ENCODE peak calls at places on chromosomes 6 and 20, in six cellular contexts. One of them, this sample, is unnamed.

GRCh38 chr6:160420969-160421556 is 72.9 kb downstream of the SLC22A3 start:
- DNase-seq in uterus: no peak
- DNase-seq in endodermal cell: no peak
- DNase-seq in fibroblast of the aortic adventitia: peak
- DNase-seq in dorsolateral prefrontal cortex: no peak
- DNase-seq in CD8-positive, alpha-beta T cell: no peak
- DNase-seq in this sample: peak

GRCh38 chr20:52747736-52748135 is 224.4 kb upstream of the TSHZ2 start:
- DNase-seq in uterus: no peak
- DNase-seq in endodermal cell: peak
- DNase-seq in fibroblast of the aortic adventitia: peak
- DNase-seq in dorsolateral prefrontal cortex: no peak
- DNase-seq in CD8-positive, alpha-beta T cell: no peak
- DNase-seq in this sample: peak

GRCh38 chr6:138965291-138965874 is 22.7 kb downstream of the REPS1 start:
- DNase-seq in uterus: no peak
- DNase-seq in endodermal cell: no peak
- DNase-seq in fibroblast of the aortic adventitia: no peak
- DNase-seq in dorsolateral prefrontal cortex: no peak
- DNase-seq in CD8-positive, alpha-beta T cell: no peak
- DNase-seq in this sample: no peak

GRCh38 chr20:32823737-32824588 is 4.2 kb downstream of the MAPRE1 start:
- DNase-seq in uterus: no peak
- DNase-seq in endodermal cell: no peak
- DNase-seq in fibroblast of the aortic adventitia: peak
- DNase-seq in dorsolateral prefrontal cortex: no peak
- DNase-seq in CD8-positive, alpha-beta T cell: no peak
- DNase-seq in this sample: peak

GRCh38 chr6:140897349-140897748 is 1235.4 kb upstream of the GJE1 start:
- DNase-seq in uterus: no peak
- DNase-seq in endodermal cell: no peak
- DNase-seq in fibroblast of the aortic adventitia: peak
- DNase-seq in dorsolateral prefrontal cortex: no peak
- DNase-seq in CD8-positive, alpha-beta T cell: no peak
- DNase-seq in this sample: no peak

GRCh38 chr6:31403283-31403989 is at the start of gene MICA:
- DNase-seq in uterus: peak
- DNase-seq in endodermal cell: peak
- DNase-seq in fibroblast of the aortic adventitia: peak
- DNase-seq in dorsolateral prefrontal cortex: peak
- DNase-seq in CD8-positive, alpha-beta T cell: peak
- DNase-seq in this sample: peak

GRCh38 chr6:15358579-15359327 is 112.9 kb downstream of the JARID2 start:
- DNase-seq in uterus: no peak
- DNase-seq in endodermal cell: no peak
- DNase-seq in fibroblast of the aortic adventitia: no peak
- DNase-seq in dorsolateral prefrontal cortex: no peak
- DNase-seq in CD8-positive, alpha-beta T cell: no peak
- DNase-seq in this sample: peak

GRCh38 chr6:161694995-161695394 is 421.1 kb upstream of the AGPAT4 start:
- DNase-seq in uterus: no peak
- DNase-seq in endodermal cell: peak
- DNase-seq in fibroblast of the aortic adventitia: peak
- DNase-seq in dorsolateral prefrontal cortex: no peak
- DNase-seq in CD8-positive, alpha-beta T cell: no peak
- DNase-seq in this sample: peak

GRCh38 chr6:132247381-132248159 is 153.7 kb downstream of the MOXD1 start:
- DNase-seq in uterus: no peak
- DNase-seq in endodermal cell: no peak
- DNase-seq in fibroblast of the aortic adventitia: peak
- DNase-seq in dorsolateral prefrontal cortex: no peak
- DNase-seq in CD8-positive, alpha-beta T cell: no peak
- DNase-seq in this sample: no peak
- TF ChIP-seq CTCF in uterus: no peak
- TF ChIP-seq CTCF in endodermal cell: peak
- TF ChIP-seq CTCF in fibroblast of the aortic adventitia: peak
- TF ChIP-seq CTCF in dorsolateral prefrontal cortex: no peak
- TF ChIP-seq CTCF in CD8-positive, alpha-beta T cell: no peak
- TF ChIP-seq CTCF in this sample: peak

GRCh38 chr6:151241853-151242252 is 2.1 kb downstream of the AKAP12 start:
- DNase-seq in uterus: no peak
- DNase-seq in endodermal cell: no peak
- DNase-seq in fibroblast of the aortic adventitia: peak
- DNase-seq in dorsolateral prefrontal cortex: no peak
- DNase-seq in CD8-positive, alpha-beta T cell: no peak
- DNase-seq in this sample: no peak

GRCh38 chr6:151240036-151240685 is 394 bp downstream of the AKAP12 start:
- DNase-seq in uterus: peak
- DNase-seq in endodermal cell: peak
- DNase-seq in fibroblast of the aortic adventitia: peak
- DNase-seq in dorsolateral prefrontal cortex: peak
- DNase-seq in CD8-positive, alpha-beta T cell: no peak
- DNase-seq in this sample: peak

GRCh38 chr6:151242420-151242841 is 2.7 kb downstream of the AKAP12 start:
- DNase-seq in uterus: no peak
- DNase-seq in endodermal cell: no peak
- DNase-seq in fibroblast of the aortic adventitia: peak
- DNase-seq in dorsolateral prefrontal cortex: peak
- DNase-seq in CD8-positive, alpha-beta T cell: no peak
- DNase-seq in this sample: peak

GRCh38 chr6:151239603-151240035 is at the start of gene AKAP12:
- DNase-seq in uterus: peak
- DNase-seq in endodermal cell: no peak
- DNase-seq in fibroblast of the aortic adventitia: peak
- DNase-seq in dorsolateral prefrontal cortex: peak
- DNase-seq in CD8-positive, alpha-beta T cell: no peak
- DNase-seq in this sample: peak

DNA sequence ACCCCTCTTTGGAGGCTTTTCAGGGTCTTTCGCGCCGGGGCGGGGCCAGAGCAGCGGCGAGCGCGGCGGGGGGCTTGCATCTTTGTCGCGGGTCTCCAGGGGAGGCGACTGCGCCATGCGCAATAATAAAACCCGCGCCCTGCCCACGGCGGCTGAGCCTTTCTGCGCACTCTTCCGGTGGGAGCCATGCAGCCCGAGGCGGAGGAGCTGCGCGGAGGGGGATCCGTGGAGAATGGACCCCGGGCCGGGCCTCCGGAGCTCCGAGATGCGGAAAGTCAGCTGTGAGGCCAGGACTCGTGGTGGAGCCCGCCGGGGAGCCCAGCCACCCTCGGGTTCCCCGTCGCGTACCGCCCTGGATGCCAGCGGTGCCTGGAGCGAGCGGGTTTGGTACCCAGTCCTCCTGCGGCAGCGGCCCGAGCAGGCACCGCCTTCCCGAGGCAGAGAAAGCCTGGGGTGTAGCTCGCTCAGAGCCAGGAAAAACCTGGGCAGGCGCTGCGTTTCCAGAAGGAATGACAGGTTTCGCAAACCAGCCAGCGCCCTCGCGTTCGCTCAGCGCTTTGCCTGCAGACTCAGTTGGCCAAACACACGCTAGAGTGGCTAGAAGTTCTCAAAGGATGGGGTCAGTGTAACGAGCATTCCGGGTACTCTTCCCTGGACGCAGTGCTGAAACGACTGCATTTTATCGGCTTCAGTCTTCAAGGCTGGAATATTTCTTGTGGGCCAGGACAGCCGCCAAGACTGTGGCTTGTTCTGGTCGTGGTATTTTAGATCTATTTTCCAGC is 1.3 kb downstream of the AKAP12 start:
- DNase-seq in uterus: peak
- DNase-seq in endodermal cell: peak
- DNase-seq in fibroblast of the aortic adventitia: peak
- DNase-seq in dorsolateral prefrontal cortex: peak
- DNase-seq in CD8-positive, alpha-beta T cell: no peak
- DNase-seq in this sample: peak
- H3K4me3 ChIP-seq in uterus: peak
- H3K4me3 ChIP-seq in endodermal cell: peak
- H3K4me3 ChIP-seq in fibroblast of the aortic adventitia: peak
- H3K4me3 ChIP-seq in dorsolateral prefrontal cortex: peak
- H3K4me3 ChIP-seq in CD8-positive, alpha-beta T cell: no peak
- H3K4me3 ChIP-seq in this sample: peak

GRCh38 chr20:51445591-51445990 is 96.9 kb downstream of the NFATC2 start:
- DNase-seq in uterus: no peak
- DNase-seq in endodermal cell: no peak
- DNase-seq in fibroblast of the aortic adventitia: no peak
- DNase-seq in dorsolateral prefrontal cortex: no peak
- DNase-seq in CD8-positive, alpha-beta T cell: no peak
- DNase-seq in this sample: no peak
- TF ChIP-seq CTCF in uterus: no peak
- TF ChIP-seq CTCF in endodermal cell: no peak
- TF ChIP-seq CTCF in fibroblast of the aortic adventitia: no peak
- TF ChIP-seq CTCF in dorsolateral prefrontal cortex: no peak
- TF ChIP-seq CTCF in CD8-positive, alpha-beta T cell: no peak
- TF ChIP-seq CTCF in this sample: no peak

GRCh38 chr6:106547053-106547414 is 82.3 kb downstream of the RTN4IP1 start:
- DNase-seq in uterus: no peak
- DNase-seq in endodermal cell: no peak
- DNase-seq in fibroblast of the aortic adventitia: no peak
- DNase-seq in dorsolateral prefrontal cortex: no peak
- DNase-seq in CD8-positive, alpha-beta T cell: no peak
- DNase-seq in this sample: peak
- H3K4me3 ChIP-seq in uterus: no peak
- H3K4me3 ChIP-seq in endodermal cell: no peak
- H3K4me3 ChIP-seq in fibroblast of the aortic adventitia: no peak
- H3K4me3 ChIP-seq in dorsolateral prefrontal cortex: no peak
- H3K4me3 ChIP-seq in CD8-positive, alpha-beta T cell: no peak
- H3K4me3 ChIP-seq in this sample: no peak

GRCh38 chr20:48352628-48353027 is 475.2 kb downstream of the PREX1 start:
- DNase-seq in uterus: no peak
- DNase-seq in endodermal cell: peak
- DNase-seq in fibroblast of the aortic adventitia: no peak
- DNase-seq in dorsolateral prefrontal cortex: no peak
- DNase-seq in CD8-positive, alpha-beta T cell: no peak
- DNase-seq in this sample: no peak

GRCh38 chr20:48348022-48348421 is 479.8 kb downstream of the PREX1 start:
- DNase-seq in uterus: no peak
- DNase-seq in endodermal cell: no peak
- DNase-seq in fibroblast of the aortic adventitia: no peak
- DNase-seq in dorsolateral prefrontal cortex: no peak
- DNase-seq in CD8-positive, alpha-beta T cell: no peak
- DNase-seq in this sample: no peak

GRCh38 chr20:48352042-48352441 is 475.8 kb downstream of the PREX1 start:
- DNase-seq in uterus: no peak
- DNase-seq in endodermal cell: peak
- DNase-seq in fibroblast of the aortic adventitia: no peak
- DNase-seq in dorsolateral prefrontal cortex: no peak
- DNase-seq in CD8-positive, alpha-beta T cell: no peak
- DNase-seq in this sample: no peak

GRCh38 chr20:48350291-48350988 is 477.4 kb downstream of the PREX1 start:
- DNase-seq in uterus: no peak
- DNase-seq in endodermal cell: peak
- DNase-seq in fibroblast of the aortic adventitia: no peak
- DNase-seq in dorsolateral prefrontal cortex: no peak
- DNase-seq in CD8-positive, alpha-beta T cell: no peak
- DNase-seq in this sample: peak

GRCh38 chr20:48349673-48350072 is 478.1 kb downstream of the PREX1 start:
- DNase-seq in uterus: no peak
- DNase-seq in endodermal cell: no peak
- DNase-seq in fibroblast of the aortic adventitia: no peak
- DNase-seq in dorsolateral prefrontal cortex: no peak
- DNase-seq in CD8-positive, alpha-beta T cell: no peak
- DNase-seq in this sample: no peak
- TF ChIP-seq CTCF in uterus: no peak
- TF ChIP-seq CTCF in endodermal cell: no peak
- TF ChIP-seq CTCF in fibroblast of the aortic adventitia: no peak
- TF ChIP-seq CTCF in dorsolateral prefrontal cortex: no peak
- TF ChIP-seq CTCF in CD8-positive, alpha-beta T cell: no peak
- TF ChIP-seq CTCF in this sample: no peak

DNA sequence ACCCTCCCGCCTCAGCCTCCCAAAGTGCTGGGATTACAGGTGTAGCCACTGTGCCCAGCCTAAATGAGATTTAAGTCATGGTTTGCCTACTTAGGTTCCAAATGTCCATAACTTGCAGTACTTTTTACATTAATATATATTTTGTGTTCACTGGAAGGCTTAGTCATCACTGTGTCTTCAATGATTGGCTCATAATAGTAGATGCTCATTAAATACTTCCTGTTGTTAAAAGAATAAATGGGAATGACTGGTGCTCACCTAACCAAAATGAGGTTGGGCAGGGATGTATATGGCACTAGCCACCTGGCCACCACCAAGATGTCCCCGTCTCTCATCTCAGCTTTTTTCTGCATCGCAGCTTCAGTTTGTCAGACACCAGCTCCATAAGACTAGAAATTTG is 1.0 kb upstream of the GLO1 start:
- DNase-seq in uterus: no peak
- DNase-seq in endodermal cell: no peak
- DNase-seq in fibroblast of the aortic adventitia: no peak
- DNase-seq in dorsolateral prefrontal cortex: no peak
- DNase-seq in CD8-positive, alpha-beta T cell: no peak
- DNase-seq in this sample: no peak
- H3K4me3 ChIP-seq in uterus: no peak
- H3K4me3 ChIP-seq in endodermal cell: no peak
- H3K4me3 ChIP-seq in fibroblast of the aortic adventitia: no peak
- H3K4me3 ChIP-seq in dorsolateral prefrontal cortex: no peak
- H3K4me3 ChIP-seq in CD8-positive, alpha-beta T cell: no peak
- H3K4me3 ChIP-seq in this sample: no peak

DNA sequence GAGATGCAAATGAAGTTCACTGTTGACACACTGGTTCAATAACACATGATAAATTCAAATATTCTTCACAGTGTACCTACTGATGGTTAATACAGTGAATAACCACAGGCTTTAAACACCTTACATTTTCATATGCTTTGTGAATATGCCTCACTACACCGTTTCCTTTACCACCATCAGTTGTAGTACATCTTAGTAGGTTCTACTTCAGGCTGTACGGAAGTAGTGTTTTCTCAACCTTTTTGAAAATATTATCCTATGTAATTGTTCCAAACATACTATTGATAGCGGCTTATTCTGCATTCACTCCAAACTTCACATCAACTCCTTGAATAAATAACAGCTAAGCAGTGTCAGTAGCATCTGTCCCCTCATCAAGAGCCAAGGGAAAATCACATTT is 15.3 kb downstream of the ZBTB9 start:
- DNase-seq in uterus: no peak
- DNase-seq in endodermal cell: no peak
- DNase-seq in fibroblast of the aortic adventitia: no peak
- DNase-seq in dorsolateral prefrontal cortex: no peak
- DNase-seq in CD8-positive, alpha-beta T cell: no peak
- DNase-seq in this sample: no peak
- TF ChIP-seq CTCF in uterus: no peak
- TF ChIP-seq CTCF in endodermal cell: no peak
- TF ChIP-seq CTCF in fibroblast of the aortic adventitia: no peak
- TF ChIP-seq CTCF in dorsolateral prefrontal cortex: no peak
- TF ChIP-seq CTCF in CD8-positive, alpha-beta T cell: no peak
- TF ChIP-seq CTCF in this sample: no peak

GRCh38 chr6:96014846-96015245 is 928 bp upstream of the FUT9 start:
- DNase-seq in uterus: no peak
- DNase-seq in endodermal cell: no peak
- DNase-seq in fibroblast of the aortic adventitia: no peak
- DNase-seq in dorsolateral prefrontal cortex: peak
- DNase-seq in CD8-positive, alpha-beta T cell: no peak
- DNase-seq in this sample: no peak
- H3K4me3 ChIP-seq in uterus: no peak
- H3K4me3 ChIP-seq in endodermal cell: peak
- H3K4me3 ChIP-seq in fibroblast of the aortic adventitia: no peak
- H3K4me3 ChIP-seq in dorsolateral prefrontal cortex: peak
- H3K4me3 ChIP-seq in CD8-positive, alpha-beta T cell: no peak
- H3K4me3 ChIP-seq in this sample: no peak

This sample was measured in fibroblast of pulmonary artery.